ENCODE peak calls at places on chromosomes 16 and 17, in ten cellular contexts. T is colonic mucosa, K is heart right ventricle, J is prostate gland, U is body of pancreas, L is fibroblast of lung, I is mammary epithelial cell, N is cardiac fibroblast, Q is left ventricle myocardium inferior, Z is OCI-LY7. S is an unnamed sample.

GRCh38 chr17:82236142-82236971 is 7.5 kb downstream of the SLC16A3 start:
- DNase-seq in T (peak), K (peak), J (no peak), U (peak), L (peak), I (peak), N (peak), Q (peak), Z (peak), S (no peak)

GRCh38 chr16:70777973-70778406 is 23.0 kb downstream of the VAC14 start:
- DNase-seq in T (no peak), K (no peak), J (peak), U (no peak), L (no peak), I (peak), N (no peak), Q (no peak), Z (no peak), S (peak)

GRCh38 chr16:21302898-21303528 is 24.9 kb upstream of the CRYM start:
- DNase-seq in T (peak), K (no peak), J (no peak), U (no peak), L (peak), I (peak), N (peak), Q (no peak), Z (peak), S (peak)

GRCh38 chr17:75406222-75406615 is 741 bp upstream of the GRB2 start:
- DNase-seq in T (peak), K (no peak), J (no peak), U (no peak), L (peak), I (no peak), N (peak), Q (no peak), Z (peak), S (no peak)

GRCh38 chr16:17454331-17454730 is 16.4 kb downstream of the XYLT1 start:
- DNase-seq in T (no peak), K (no peak), J (no peak), U (no peak), L (no peak), I (no peak), N (no peak), Q (no peak), Z (no peak), S (no peak)

GRCh38 chr16:12291989-12292759 is 315.6 kb downstream of the SNX29 start:
- DNase-seq in T (no peak), K (no peak), J (no peak), U (no peak), L (no peak), I (no peak), N (no peak), Q (no peak), Z (peak), S (no peak)

GRCh38 chr17:45009676-45010467 is 41.6 kb downstream of the DCAKD start:
- DNase-seq in T (no peak), K (no peak), J (no peak), U (no peak), L (peak), I (no peak), N (no peak), Q (no peak), Z (no peak), S (no peak)

GRCh38 chr17:16415031-16415924 is at the start of gene TRPV2:
- DNase-seq in T (peak), K (peak), J (no peak), U (peak), L (no peak), I (no peak), N (no peak), Q (peak), Z (peak), S (no peak)

GRCh38 chr16:4859190-4859899 is 12.1 kb downstream of the UBN1 start:
- DNase-seq in T (no peak), K (no peak), J (no peak), U (no peak), L (peak), I (peak), N (no peak), Q (no peak), Z (no peak), S (no peak)

GRCh38 chr16:84806890-84807258 is 12.9 kb upstream of the CRISPLD2 start:
- DNase-seq in T (no peak), K (no peak), J (no peak), U (no peak), L (no peak), I (no peak), N (no peak), Q (no peak), Z (no peak), S (no peak)

GRCh38 chr16:84804326-84804725 is 15.5 kb upstream of the CRISPLD2 start:
- DNase-seq in T (no peak), K (no peak), J (no peak), U (no peak), L (no peak), I (no peak), N (no peak), Q (no peak), Z (no peak), S (no peak)

GRCh38 chr16:84808812-84809211 is 11.0 kb upstream of the CRISPLD2 start:
- DNase-seq in T (no peak), K (no peak), J (no peak), U (no peak), L (no peak), I (no peak), N (no peak), Q (no peak), Z (no peak), S (no peak)

GRCh38 chr16:84807776-84808175 is 12.0 kb upstream of the CRISPLD2 start:
- DNase-seq in T (no peak), K (no peak), J (no peak), U (no peak), L (no peak), I (no peak), N (no peak), Q (no peak), Z (no peak), S (no peak)

GRCh38 chr16:84806256-84806889 is 13.4 kb upstream of the CRISPLD2 start:
- DNase-seq in T (no peak), K (peak), J (no peak), U (no peak), L (peak), I (no peak), N (peak), Q (peak), Z (no peak), S (peak)
- H3K4me3 ChIP-seq in T (no peak), K (peak), J (no peak), U (no peak), L (no peak), I (no peak), N (no peak), Q (peak), Z (no peak), S (peak)

GRCh38 chr16:54282202-54282922 is 4.2 kb downstream of the IRX3 start:
- DNase-seq in T (peak), K (peak), J (peak), U (peak), L (peak), I (peak), N (peak), Q (peak), Z (no peak), S (no peak)
- H3K4me3 ChIP-seq in T (peak), K (peak), J (peak), U (no peak), L (no peak), I (no peak), N (no peak), Q (peak), Z (no peak), S (peak)

DNA sequence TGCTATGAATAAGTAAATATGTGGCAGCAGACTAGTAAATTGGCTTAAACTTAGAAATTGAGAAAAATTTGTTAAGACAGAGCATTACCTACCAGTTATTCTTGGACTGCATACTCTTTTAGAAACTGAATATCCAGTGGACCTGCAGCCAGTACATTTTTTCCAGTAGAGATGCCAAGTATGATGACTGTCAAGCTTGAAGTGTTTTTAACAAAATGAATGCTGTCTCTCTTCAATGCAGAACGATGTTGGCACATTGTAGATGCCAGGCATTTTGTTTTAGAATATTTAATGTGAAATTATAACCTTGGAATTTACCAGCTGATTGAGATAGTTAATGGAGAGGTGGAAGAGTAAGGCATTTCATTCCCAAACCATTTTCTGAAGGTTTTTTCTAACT is 52.5 kb downstream of the NFAT5 start:
- DNase-seq in T (no peak), K (no peak), J (no peak), U (no peak), L (peak), I (no peak), N (peak), Q (no peak), Z (no peak), S (no peak)
- H3K4me3 ChIP-seq in T (no peak), K (no peak), J (no peak), U (no peak), L (no peak), I (no peak), N (no peak), Q (no peak), Z (no peak), S (no peak)

GRCh38 chr16:69482410-69482951 is 58.1 kb downstream of the CYB5B start:
- DNase-seq in T (peak), K (peak), J (peak), U (peak), L (peak), I (no peak), N (peak), Q (peak), Z (no peak), S (peak)
- H3K4me3 ChIP-seq in T (no peak), K (peak), J (no peak), U (no peak), L (no peak), I (no peak), N (no peak), Q (peak), Z (no peak), S (no peak)

S was measured in skeletal muscle cell.